ENCODE peak calls at places on chromosomes 2 and 18, in four cellular contexts. L is cardiac muscle cell, U is natural killer cell, T is fibroblast of the aortic adventitia. Z is an unnamed sample.

GRCh38 chr2:71691747-71692455 is 238.5 kb downstream of the DYSF start:
- DNase-seq in L (no peak), U (no peak), T (no peak), Z (no peak)

GRCh38 chr2:31254237-31255203 is 20.6 kb downstream of the EHD3 start:
- DNase-seq in L (no peak), U (no peak), T (no peak), Z (no peak)

GRCh38 chr2:8548871-8549221 is 133.0 kb upstream of the ID2 start:
- DNase-seq in L (no peak), U (no peak), T (no peak), Z (no peak)

GRCh38 chr18:74516271-74517235 is 17.7 kb upstream of the CNDP1 start:
- DNase-seq in L (no peak), U (no peak), T (no peak), Z (peak)

GRCh38 chr2:59694176-59694575 is 859.3 kb downstream of the BCL11A start:
- DNase-seq in L (no peak), U (no peak), T (no peak), Z (no peak)

GRCh38 chr2:20129320-20130274 is 78.2 kb upstream of the LAPTM4A start:
- DNase-seq in L (no peak), U (no peak), T (no peak), Z (no peak)

GRCh38 chr2:55875434-55876135 is 48.0 kb downstream of the EFEMP1 start:
- DNase-seq in L (no peak), U (no peak), T (peak), Z (no peak)

GRCh38 chr2:68420254-68420910 is 46.7 kb downstream of the FBXO48 start:
- DNase-seq in L (no peak), U (no peak), T (peak), Z (no peak)

GRCh38 chr2:222791946-222792649 is 68.7 kb upstream of the ACSL3 start:
- DNase-seq in L (no peak), U (no peak), T (peak), Z (no peak)

GRCh38 chr18:56641714-56642331 is 3.4 kb upstream of the TXNL1 start:
- DNase-seq in L (no peak), U (no peak), T (peak), Z (no peak)

GRCh38 chr2:7732497-7732896 is 815.3 kb downstream of the RNF144A start:
- DNase-seq in L (no peak), U (no peak), T (no peak), Z (no peak)

GRCh38 chr2:18473241-18473841 is 87.1 kb downstream of the RDH14 start:
- DNase-seq in L (no peak), U (no peak), T (peak), Z (no peak)

GRCh38 chr2:32852821-32853220 is 93.9 kb upstream of the LTBP1 start:
- DNase-seq in L (no peak), U (no peak), T (peak), Z (no peak)

GRCh38 chr2:241870611-241871537 is 1.3 kb downstream of the RTP5 start:
- DNase-seq in L (no peak), U (peak), T (no peak), Z (no peak)

GRCh38 chr2:109317471-109318090 is 188.6 kb downstream of the SH3RF3 start:
- DNase-seq in L (no peak), U (no peak), T (no peak), Z (no peak)

GRCh38 chr2:25833566-25833965 is 44.7 kb downstream of the ASXL2 start:
- DNase-seq in L (no peak), U (no peak), T (no peak), Z (no peak)

GRCh38 chr2:105179469-105180372 is 61.8 kb upstream of the GPR45 start:
- DNase-seq in L (peak), U (no peak), T (peak), Z (no peak)

GRCh38 chr2:222751238-222751637 is 79.8 kb downstream of the MOGAT1 start:
- DNase-seq in L (no peak), U (no peak), T (no peak), Z (no peak)

GRCh38 chr2:47226124-47227040 is 71.3 kb upstream of the STPG4 start:
- DNase-seq in L (no peak), U (no peak), T (no peak), Z (no peak)

GRCh38 chr2:57806449-57806968 is 240.1 kb upstream of the VRK2 start:
- DNase-seq in L (no peak), U (no peak), T (no peak), Z (no peak)

GRCh38 chr2:79982445-79982844 is 322.1 kb downstream of the LRRTM1 start:
- DNase-seq in L (peak), U (no peak), T (no peak), Z (no peak)

GRCh38 chr2:190792956-190793888 is 87.4 kb upstream of the GLS start:
- DNase-seq in L (no peak), U (no peak), T (no peak), Z (no peak)

GRCh38 chr18:24734058-24734457 is 273.6 kb downstream of the HRH4 start:
- DNase-seq in L (peak), U (no peak), T (peak), Z (no peak)
- TF ChIP-seq CTCF in L (no peak), U (no peak), T (peak), Z (peak)

GRCh38 chr18:199214-199613 is 40.9 kb downstream of the USP14 start:
- DNase-seq in L (no peak), U (no peak), T (no peak), Z (no peak)

GRCh38 chr18:195651-196050 is 37.3 kb downstream of the USP14 start:
- DNase-seq in L (no peak), U (no peak), T (no peak), Z (no peak)

GRCh38 chr18:199768-200167 is 41.4 kb downstream of the USP14 start:
- DNase-seq in L (no peak), U (no peak), T (no peak), Z (no peak)
- TF ChIP-seq CTCF in L (no peak), U (no peak), T (no peak), Z (no peak)

GRCh38 chr2:100013892-100014677 is 128.3 kb downstream of the AFF3 start:
- DNase-seq in L (peak), U (no peak), T (peak), Z (no peak)
- TF ChIP-seq CTCF in L (no peak), U (no peak), T (peak), Z (no peak)

DNA sequence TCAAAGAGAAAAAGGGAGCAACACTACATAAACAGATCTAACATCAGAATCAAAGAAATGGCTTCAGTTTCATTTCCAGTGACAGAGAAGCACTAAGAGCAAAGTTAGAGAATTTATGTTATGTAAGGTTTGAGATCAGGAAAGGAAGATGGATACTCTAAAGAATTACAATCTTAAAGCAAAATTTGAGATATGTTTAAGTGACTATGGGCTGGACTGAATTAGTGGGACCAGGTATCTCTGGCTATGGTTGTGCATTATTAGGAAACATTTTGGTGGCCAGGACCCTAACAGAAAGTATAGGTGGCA is 208.2 kb downstream of the CCDC178 start:
- DNase-seq in L (no peak), U (no peak), T (no peak), Z (no peak)
- TF ChIP-seq CTCF in L (no peak), U (no peak), T (no peak), Z (peak)

Z was measured in type B pancreatic cell.